ENCODE peak calls at places on chromosomes 13 and 19, in seven cellular contexts. One of them, this sample, is unnamed.
A peak's percentile ranks its signal among the peaks of the same experiment; 100 is the strongest.

GRCh38 chr13:19838726-19839342 is 24.6 kb downstream of the ZMYM5 start:
- DNase-seq in adrenal gland: no peak
- DNase-seq in GM12878: no peak
- DNase-seq in tibial nerve: no peak
- DNase-seq in tibial artery: no peak
- DNase-seq in testis: no peak
- DNase-seq in body of pancreas: no peak
- DNase-seq in this sample: no peak

GRCh38 chr13:75101997-75102720 is 379.8 kb downstream of the TBC1D4 start:
- DNase-seq in body of pancreas: no peak
- DNase-seq in tibial nerve: no peak
- DNase-seq in tibial artery: no peak
- DNase-seq in GM12878: no peak
- DNase-seq in testis: no peak
- DNase-seq in adrenal gland: no peak
- DNase-seq in this sample: no peak

GRCh38 chr13:30607908-30608307 is 9.8 kb upstream of the USPL1 start:
- DNase-seq in GM12878: peak; percentile 85
- DNase-seq in tibial nerve: no peak
- DNase-seq in body of pancreas: no peak
- DNase-seq in testis: no peak
- DNase-seq in adrenal gland: no peak
- DNase-seq in tibial artery: no peak
- DNase-seq in this sample: no peak

GRCh38 chr19:47495478-47496372 is 11.7 kb upstream of the KPTN start:
- DNase-seq in GM12878: no peak
- DNase-seq in testis: no peak
- DNase-seq in tibial nerve: no peak
- DNase-seq in body of pancreas: no peak
- DNase-seq in adrenal gland: no peak
- DNase-seq in tibial artery: no peak
- DNase-seq in this sample: no peak

GRCh38 chr19:47093841-47094240 is 19.7 kb downstream of the ZC3H4 start:
- DNase-seq in GM12878: no peak
- DNase-seq in tibial nerve: no peak
- DNase-seq in testis: no peak
- DNase-seq in tibial artery: no peak
- DNase-seq in adrenal gland: no peak
- DNase-seq in body of pancreas: no peak
- DNase-seq in this sample: no peak

GRCh38 chr19:35305181-35305580 is 13.2 kb downstream of the MAG start:
- DNase-seq in tibial artery: no peak
- DNase-seq in GM12878: no peak
- DNase-seq in adrenal gland: no peak
- DNase-seq in tibial nerve: no peak
- DNase-seq in testis: no peak
- DNase-seq in body of pancreas: no peak
- DNase-seq in this sample: no peak

GRCh38 chr13:52034616-52035226 is 10.2 kb downstream of the UTP14C start:
- DNase-seq in body of pancreas: no peak
- DNase-seq in tibial artery: no peak
- DNase-seq in tibial nerve: no peak
- DNase-seq in adrenal gland: no peak
- DNase-seq in GM12878: no peak
- DNase-seq in testis: no peak
- DNase-seq in this sample: no peak

GRCh38 chr13:22427041-22427440 is 753.7 kb upstream of the SGCG start:
- DNase-seq in adrenal gland: no peak
- DNase-seq in testis: no peak
- DNase-seq in body of pancreas: no peak
- DNase-seq in tibial nerve: no peak
- DNase-seq in GM12878: no peak
- DNase-seq in tibial artery: no peak
- DNase-seq in this sample: no peak

GRCh38 chr19:48656840-48657474 is 11.0 kb upstream of the CA11 start:
- DNase-seq in body of pancreas: no peak
- DNase-seq in tibial artery: no peak
- DNase-seq in GM12878: no peak
- DNase-seq in adrenal gland: no peak
- DNase-seq in testis: no peak
- DNase-seq in tibial nerve: peak; percentile 42
- DNase-seq in this sample: no peak

GRCh38 chr19:14147797-14148605 is 11.6 kb upstream of the ASF1B start:
- DNase-seq in body of pancreas: peak; percentile 69
- DNase-seq in tibial nerve: peak; percentile 52
- DNase-seq in testis: peak; percentile 87
- DNase-seq in adrenal gland: peak; percentile 74
- DNase-seq in GM12878: no peak
- DNase-seq in tibial artery: peak; percentile 85
- DNase-seq in this sample: peak; percentile 60

GRCh38 chr13:69935043-69935442 is 172.6 kb upstream of the ATXN8OS start:
- DNase-seq in testis: no peak
- DNase-seq in tibial nerve: no peak
- DNase-seq in adrenal gland: no peak
- DNase-seq in tibial artery: no peak
- DNase-seq in body of pancreas: no peak
- DNase-seq in GM12878: no peak
- DNase-seq in this sample: no peak

GRCh38 chr13:110511509-110512181 is 49.9 kb downstream of the RAB20 start:
- DNase-seq in adrenal gland: no peak
- DNase-seq in tibial artery: peak; percentile 64
- DNase-seq in tibial nerve: no peak
- DNase-seq in GM12878: no peak
- DNase-seq in body of pancreas: no peak
- DNase-seq in testis: no peak
- DNase-seq in this sample: no peak

GRCh38 chr19:31841755-31842154 is 492.5 kb upstream of the TSHZ3 start:
- DNase-seq in tibial artery: no peak
- DNase-seq in testis: no peak
- DNase-seq in body of pancreas: no peak
- DNase-seq in tibial nerve: no peak
- DNase-seq in adrenal gland: no peak
- DNase-seq in GM12878: no peak
- DNase-seq in this sample: no peak

GRCh38 chr13:20566424-20566916 is 487 bp upstream of the IFT88 start:
- DNase-seq in testis: no peak
- DNase-seq in tibial artery: no peak
- DNase-seq in tibial nerve: peak; percentile 32
- DNase-seq in adrenal gland: peak; percentile 74
- DNase-seq in GM12878: no peak
- DNase-seq in body of pancreas: peak; percentile 55
- DNase-seq in this sample: no peak

GRCh38 chr13:38496956-38497355 is 147.3 kb downstream of the UFM1 start:
- DNase-seq in body of pancreas: no peak
- DNase-seq in GM12878: no peak
- DNase-seq in tibial nerve: no peak
- DNase-seq in tibial artery: no peak
- DNase-seq in adrenal gland: no peak
- DNase-seq in testis: no peak
- DNase-seq in this sample: no peak

GRCh38 chr19:19636573-19636972 is 6.9 kb downstream of the GMIP start:
- DNase-seq in adrenal gland: no peak
- DNase-seq in testis: no peak
- DNase-seq in GM12878: no peak
- DNase-seq in tibial nerve: no peak
- DNase-seq in tibial artery: no peak
- DNase-seq in body of pancreas: no peak
- DNase-seq in this sample: no peak

GRCh38 chr19:29774126-29774525 is 37.7 kb upstream of the CCNE1 start:
- DNase-seq in tibial nerve: no peak
- DNase-seq in body of pancreas: no peak
- DNase-seq in adrenal gland: no peak
- DNase-seq in testis: no peak
- DNase-seq in GM12878: no peak
- DNase-seq in tibial artery: no peak
- DNase-seq in this sample: no peak

GRCh38 chr13:111627596-111627995 is 307.2 kb downstream of the TEX29 start:
- DNase-seq in tibial nerve: no peak
- DNase-seq in tibial artery: no peak
- DNase-seq in adrenal gland: no peak
- DNase-seq in GM12878: no peak
- DNase-seq in body of pancreas: no peak
- DNase-seq in testis: no peak
- DNase-seq in this sample: no peak

GRCh38 chr19:44912854-44913253 is 1.6 kb upstream of the APOC1 start:
- DNase-seq in GM12878: no peak
- DNase-seq in body of pancreas: peak; percentile 73
- DNase-seq in tibial artery: no peak
- DNase-seq in adrenal gland: peak; percentile 95
- DNase-seq in testis: peak; percentile 82
- DNase-seq in tibial nerve: no peak
- DNase-seq in this sample: peak; percentile 89

GRCh38 chr13:48235100-48235813 is 2.3 kb downstream of the ITM2B start:
- DNase-seq in body of pancreas: peak; percentile 57
- DNase-seq in adrenal gland: peak; percentile 45
- DNase-seq in testis: peak; percentile 62
- DNase-seq in tibial artery: no peak
- DNase-seq in tibial nerve: no peak
- DNase-seq in GM12878: peak; percentile 45
- DNase-seq in this sample: peak; percentile 37

GRCh38 chr13:95059306-95059705 is 241.9 kb downstream of the ABCC4 start:
- DNase-seq in adrenal gland: no peak
- DNase-seq in tibial nerve: no peak
- DNase-seq in GM12878: no peak
- DNase-seq in tibial artery: no peak
- DNase-seq in testis: no peak
- DNase-seq in body of pancreas: no peak
- DNase-seq in this sample: no peak

DNA sequence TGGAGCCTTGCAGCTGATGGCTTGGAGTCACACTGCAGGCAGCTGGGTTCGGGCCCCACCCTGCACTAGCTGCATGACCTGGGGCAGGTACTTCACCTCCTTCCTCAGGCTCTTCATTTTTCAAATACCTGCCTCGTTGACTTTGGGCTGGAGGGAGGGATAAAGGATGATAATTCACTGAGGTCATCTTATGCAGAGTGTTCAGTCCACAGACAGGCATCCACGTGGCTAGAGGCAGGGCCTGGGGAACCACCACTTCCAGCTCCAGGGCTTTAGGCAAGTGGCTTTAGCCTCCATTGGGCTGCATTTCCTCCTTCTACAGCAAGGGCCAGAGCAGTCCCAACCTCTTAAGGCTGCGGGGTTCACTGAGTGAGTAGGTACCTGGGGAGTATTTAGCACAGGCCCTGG is 84.8 kb downstream of the SIPA1L3 start:
- DNase-seq in tibial artery: no peak
- DNase-seq in tibial nerve: no peak
- DNase-seq in testis: no peak
- DNase-seq in adrenal gland: no peak
- DNase-seq in body of pancreas: no peak
- DNase-seq in GM12878: no peak
- DNase-seq in this sample: no peak
- H3K27ac ChIP-seq in tibial artery: no peak overlapping the region
- H3K27ac ChIP-seq in tibial nerve: no peak overlapping the region
- H3K27ac ChIP-seq in testis: no peak overlapping the region
- H3K27ac ChIP-seq in adrenal gland: no peak overlapping the region
- H3K27ac ChIP-seq in body of pancreas: no peak overlapping the region
- H3K27ac ChIP-seq in GM12878: no peak overlapping the region
- H3K27ac ChIP-seq in this sample: no peak overlapping the region

GRCh38 chr13:31768351-31768750 is 29.0 kb downstream of the RXFP2 start:
- DNase-seq in testis: no peak
- DNase-seq in body of pancreas: no peak
- DNase-seq in adrenal gland: no peak
- DNase-seq in tibial artery: no peak
- DNase-seq in tibial nerve: no peak
- DNase-seq in GM12878: no peak
- DNase-seq in this sample: no peak

GRCh38 chr13:31767175-31767900 is 28.0 kb downstream of the RXFP2 start:
- DNase-seq in tibial artery: no peak
- DNase-seq in body of pancreas: no peak
- DNase-seq in tibial nerve: peak; percentile 17
- DNase-seq in GM12878: no peak
- DNase-seq in testis: no peak
- DNase-seq in adrenal gland: no peak
- DNase-seq in this sample: no peak

GRCh38 chr13:31761951-31762350 is 22.6 kb downstream of the RXFP2 start:
- DNase-seq in adrenal gland: no peak
- DNase-seq in body of pancreas: no peak
- DNase-seq in tibial artery: no peak
- DNase-seq in testis: no peak
- DNase-seq in GM12878: no peak
- DNase-seq in tibial nerve: no peak
- DNase-seq in this sample: no peak

GRCh38 chr13:31765441-31765840 is 26.1 kb downstream of the RXFP2 start:
- DNase-seq in testis: no peak
- DNase-seq in tibial artery: no peak
- DNase-seq in body of pancreas: no peak
- DNase-seq in adrenal gland: no peak
- DNase-seq in tibial nerve: no peak
- DNase-seq in GM12878: no peak
- DNase-seq in this sample: no peak

DNA sequence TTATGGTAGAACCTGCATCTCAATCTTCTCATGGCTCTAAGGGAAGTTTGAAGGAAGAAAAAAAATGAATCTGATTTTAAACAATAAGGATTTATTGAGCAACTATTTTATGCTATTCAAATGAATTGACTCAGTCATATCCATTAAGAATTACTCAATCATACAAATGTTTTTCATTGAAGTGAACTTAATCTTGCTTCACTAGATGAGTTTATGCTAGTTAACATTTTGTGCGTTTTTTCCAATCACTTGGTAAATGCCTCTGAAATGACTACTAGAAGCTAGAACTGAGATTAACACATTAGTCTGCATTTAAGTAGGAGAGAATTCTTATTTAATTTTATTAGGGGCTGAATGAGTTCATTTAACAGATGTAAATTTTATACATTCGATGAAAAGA is 25.2 kb downstream of the RXFP2 start:
- DNase-seq in body of pancreas: no peak
- DNase-seq in adrenal gland: no peak
- DNase-seq in tibial artery: no peak
- DNase-seq in GM12878: no peak
- DNase-seq in tibial nerve: no peak
- DNase-seq in testis: no peak
- DNase-seq in this sample: no peak
- H3K27ac ChIP-seq in body of pancreas: no peak overlapping the region
- H3K27ac ChIP-seq in adrenal gland: no peak overlapping the region
- H3K27ac ChIP-seq in tibial artery: peak overlapping the region; percentile 77
- H3K27ac ChIP-seq in GM12878: no peak overlapping the region
- H3K27ac ChIP-seq in tibial nerve: no peak overlapping the region
- H3K27ac ChIP-seq in testis: no peak overlapping the region
- H3K27ac ChIP-seq in this sample: no peak overlapping the region

DNA sequence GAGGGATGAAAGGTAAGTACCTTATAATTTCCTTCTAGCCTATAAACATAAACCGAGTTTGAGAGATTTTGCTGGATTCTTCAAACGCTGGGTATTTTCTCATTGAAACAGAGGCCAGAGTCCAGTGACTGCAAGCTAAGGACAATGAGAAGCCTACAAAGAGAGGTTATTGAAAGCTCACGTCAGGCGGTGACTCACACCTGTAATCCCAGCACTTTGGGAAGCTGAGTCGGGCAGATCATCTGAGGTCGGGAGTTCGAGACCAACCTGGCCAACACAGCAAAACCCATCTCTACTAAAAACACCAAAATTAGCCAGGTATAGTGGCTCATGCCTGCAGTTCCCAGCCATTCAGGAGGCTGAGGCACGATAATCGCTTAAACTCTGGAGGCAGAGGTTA is 15.0 kb upstream of the ZNF69 start:
- DNase-seq in tibial artery: no peak
- DNase-seq in tibial nerve: no peak
- DNase-seq in body of pancreas: no peak
- DNase-seq in adrenal gland: no peak
- DNase-seq in testis: no peak
- DNase-seq in GM12878: no peak
- DNase-seq in this sample: no peak
- H3K27ac ChIP-seq in tibial artery: no peak overlapping the region
- H3K27ac ChIP-seq in tibial nerve: no peak overlapping the region
- H3K27ac ChIP-seq in body of pancreas: no peak overlapping the region
- H3K27ac ChIP-seq in adrenal gland: no peak overlapping the region
- H3K27ac ChIP-seq in testis: no peak overlapping the region
- H3K27ac ChIP-seq in GM12878: no peak overlapping the region
- H3K27ac ChIP-seq in this sample: no peak overlapping the region

GRCh38 chr13:44719857-44720671 is 143.9 kb upstream of the TSC22D1 start:
- DNase-seq in body of pancreas: peak; percentile 8
- DNase-seq in testis: no peak
- DNase-seq in tibial nerve: peak; percentile 19
- DNase-seq in adrenal gland: no peak
- DNase-seq in tibial artery: no peak
- DNase-seq in GM12878: no peak
- DNase-seq in this sample: no peak
- H3K27ac ChIP-seq in body of pancreas: peak overlapping the region; percentile 25
- H3K27ac ChIP-seq in testis: no peak overlapping the region
- H3K27ac ChIP-seq in tibial nerve: peak overlapping the region; percentile 69
- H3K27ac ChIP-seq in adrenal gland: no peak overlapping the region
- H3K27ac ChIP-seq in tibial artery: peak overlapping the region; percentile 75
- H3K27ac ChIP-seq in GM12878: no peak overlapping the region
- H3K27ac ChIP-seq in this sample: no peak overlapping the region

This sample was measured in substantia nigra.